ENCODE peak calls at places on chromosome 1, in four cellular contexts. One of them, this sample, is unnamed.

GRCh38 chr1:33220701-33221384 is 35.4 kb upstream of the ZNF362 start:
- DNase-seq in K562: no peak
- DNase-seq in GM12878: no peak
- DNase-seq in HepG2: no peak
- DNase-seq in this sample: no peak

GRCh38 chr1:91790296-91790851 is 95.6 kb downstream of the TGFBR3 start:
- DNase-seq in K562: no peak
- DNase-seq in GM12878: no peak
- DNase-seq in HepG2: no peak
- DNase-seq in this sample: no peak

GRCh38 chr1:154327466-154328317 is 2.4 kb downstream of the ATP8B2 start:
- DNase-seq in K562: no peak
- DNase-seq in GM12878: no peak
- DNase-seq in HepG2: no peak
- DNase-seq in this sample: no peak

GRCh38 chr1:5312870-5313269 is 658.5 kb downstream of the AJAP1 start:
- DNase-seq in K562: no peak
- DNase-seq in GM12878: no peak
- DNase-seq in HepG2: no peak
- DNase-seq in this sample: no peak

GRCh38 chr1:41226816-41227215 is 15.3 kb downstream of the SCMH1 start:
- DNase-seq in K562: peak
- DNase-seq in GM12878: no peak
- DNase-seq in HepG2: no peak
- DNase-seq in this sample: no peak

GRCh38 chr1:53069663-53070327 is 7.8 kb downstream of the PODN start:
- DNase-seq in K562: no peak
- DNase-seq in GM12878: no peak
- DNase-seq in HepG2: no peak
- DNase-seq in this sample: peak

GRCh38 chr1:209199371-209199770 is 384.1 kb upstream of the CAMK1G start:
- DNase-seq in K562: no peak
- DNase-seq in GM12878: no peak
- DNase-seq in HepG2: no peak
- DNase-seq in this sample: no peak

GRCh38 chr1:94640125-94640524 is 98.6 kb upstream of the F3 start:
- DNase-seq in K562: no peak
- DNase-seq in GM12878: no peak
- DNase-seq in HepG2: no peak
- DNase-seq in this sample: no peak

GRCh38 chr1:41626146-41626545 is 141.7 kb upstream of the EDN2 start:
- DNase-seq in K562: no peak
- DNase-seq in GM12878: no peak
- DNase-seq in HepG2: no peak
- DNase-seq in this sample: no peak

GRCh38 chr1:6080469-6080868 is 34.8 kb downstream of the KCNAB2 start:
- DNase-seq in K562: no peak
- DNase-seq in GM12878: no peak
- DNase-seq in HepG2: no peak
- DNase-seq in this sample: peak

GRCh38 chr1:57024855-57025254 is 59.0 kb upstream of the C8B start:
- DNase-seq in K562: no peak
- DNase-seq in GM12878: no peak
- DNase-seq in HepG2: no peak
- DNase-seq in this sample: no peak

GRCh38 chr1:11682287-11682771 is 1.4 kb upstream of the MAD2L2 start:
- DNase-seq in K562: no peak
- DNase-seq in GM12878: no peak
- DNase-seq in HepG2: no peak
- DNase-seq in this sample: no peak

GRCh38 chr1:217322834-217323233 is 308.1 kb downstream of the GPATCH2 start:
- DNase-seq in K562: no peak
- DNase-seq in GM12878: peak
- DNase-seq in HepG2: no peak
- DNase-seq in this sample: no peak

GRCh38 chr1:108046021-108046420 is 81.0 kb upstream of the VAV3 start:
- DNase-seq in K562: no peak
- DNase-seq in GM12878: no peak
- DNase-seq in HepG2: peak
- DNase-seq in this sample: no peak

GRCh38 chr1:222167111-222167510 is 380.8 kb downstream of the HHIPL2 start:
- DNase-seq in K562: peak
- DNase-seq in GM12878: peak
- DNase-seq in HepG2: no peak
- DNase-seq in this sample: peak

GRCh38 chr1:240031414-240031813 is 60.3 kb upstream of the FMN2 start:
- DNase-seq in K562: no peak
- DNase-seq in GM12878: no peak
- DNase-seq in HepG2: no peak
- DNase-seq in this sample: no peak

GRCh38 chr1:235160395-235160964 is 570 bp downstream of the RBM34 start:
- DNase-seq in K562: no peak
- DNase-seq in GM12878: no peak
- DNase-seq in HepG2: peak
- DNase-seq in this sample: no peak

GRCh38 chr1:246784621-246785535 is 60.7 kb downstream of the SCCPDH start:
- DNase-seq in K562: no peak
- DNase-seq in GM12878: no peak
- DNase-seq in HepG2: no peak
- DNase-seq in this sample: no peak

GRCh38 chr1:23879809-23880208 is 11.7 kb upstream of the FUCA1 start:
- DNase-seq in K562: no peak
- DNase-seq in GM12878: no peak
- DNase-seq in HepG2: no peak
- DNase-seq in this sample: no peak

DNA sequence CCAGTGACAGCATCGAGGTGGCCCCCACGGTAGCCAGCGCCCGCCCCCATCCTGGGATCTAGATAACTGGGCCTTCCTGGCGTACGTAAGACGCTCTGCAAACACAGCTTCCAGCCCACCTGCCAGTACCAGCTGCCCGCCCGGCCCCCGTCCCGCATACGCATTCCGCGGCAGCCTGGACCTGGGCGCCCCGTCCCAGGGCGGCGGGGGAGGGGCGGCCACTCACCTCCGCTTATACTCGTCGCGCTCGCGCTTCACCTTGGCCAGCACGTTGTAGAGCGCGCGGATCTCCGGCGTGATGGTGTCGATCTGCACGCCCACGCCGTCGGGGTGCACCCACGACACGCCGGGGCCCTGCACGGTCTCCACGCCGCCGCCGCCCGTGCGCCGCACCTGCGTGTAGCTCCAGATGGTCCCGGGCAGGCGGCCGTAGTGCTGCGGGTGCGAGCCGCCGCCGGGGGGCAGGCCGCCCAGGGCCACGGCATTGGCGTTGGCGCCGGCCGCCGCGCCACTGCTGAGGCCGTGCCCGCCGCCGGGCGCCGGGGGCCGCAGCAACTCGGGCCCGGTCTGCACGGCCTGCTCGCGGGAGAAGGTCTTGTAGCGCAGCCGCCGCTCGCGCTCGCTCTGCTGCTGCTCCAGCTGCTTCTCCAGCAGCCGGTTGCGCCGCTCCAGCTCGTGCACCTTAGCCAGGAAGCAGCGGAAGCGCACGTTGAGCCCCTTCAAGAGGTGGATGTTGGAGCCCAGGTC is 861 bp downstream of the IFFO2 start:
- DNase-seq in K562: peak
- DNase-seq in GM12878: no peak
- DNase-seq in HepG2: no peak
- DNase-seq in this sample: peak
- TF ChIP-seq FOXM1 in K562: no peak
- TF ChIP-seq FOXM1 in GM12878: no peak
- TF ChIP-seq FOXM1 in HepG2: no peak
- TF ChIP-seq FOXM1 in this sample: no peak

GRCh38 chr1:162279099-162279498 is 97.6 kb downstream of the SPATA46 start:
- DNase-seq in K562: no peak
- DNase-seq in GM12878: no peak
- DNase-seq in HepG2: no peak
- DNase-seq in this sample: no peak
- TF ChIP-seq TAF1 in K562: no peak
- TF ChIP-seq TAF1 in GM12878: no peak
- TF ChIP-seq TAF1 in HepG2: no peak
- TF ChIP-seq TAF1 in this sample: no peak

GRCh38 chr1:19009126-19009881 is 52.8 kb upstream of the IFFO2 start:
- DNase-seq in K562: no peak
- DNase-seq in GM12878: no peak
- DNase-seq in HepG2: no peak
- DNase-seq in this sample: no peak

GRCh38 chr1:19011832-19012231 is 55.4 kb upstream of the IFFO2 start:
- DNase-seq in K562: no peak
- DNase-seq in GM12878: no peak
- DNase-seq in HepG2: no peak
- DNase-seq in this sample: no peak

GRCh38 chr1:19010503-19010902 is 54.0 kb upstream of the IFFO2 start:
- DNase-seq in K562: no peak
- DNase-seq in GM12878: no peak
- DNase-seq in HepG2: no peak
- DNase-seq in this sample: no peak

GRCh38 chr1:19009882-19010321 is 53.4 kb upstream of the IFFO2 start:
- DNase-seq in K562: no peak
- DNase-seq in GM12878: no peak
- DNase-seq in HepG2: peak
- DNase-seq in this sample: no peak

GRCh38 chr1:19010995-19011696 is 54.7 kb upstream of the IFFO2 start:
- DNase-seq in K562: peak
- DNase-seq in GM12878: peak
- DNase-seq in HepG2: peak
- DNase-seq in this sample: no peak
- TF ChIP-seq FOXM1 in K562: no peak
- TF ChIP-seq FOXM1 in GM12878: peak
- TF ChIP-seq FOXM1 in HepG2: no peak
- TF ChIP-seq FOXM1 in this sample: no peak

GRCh38 chr1:3068400-3069361 is at the start of gene PRDM16:
- DNase-seq in K562: no peak
- DNase-seq in GM12878: no peak
- DNase-seq in HepG2: no peak
- DNase-seq in this sample: no peak
- TF ChIP-seq TAF1 in K562: no peak
- TF ChIP-seq TAF1 in GM12878: no peak
- TF ChIP-seq TAF1 in HepG2: no peak
- TF ChIP-seq TAF1 in this sample: no peak

This sample was measured in SK-N-SH.